ENCODE peak calls at places on chromosome 16, in seven cellular contexts. R, E, Q, T, W, J and C are unnamed samples.

GRCh38 chr16:19512297-19512696 is 9.6 kb downstream of the GDE1 start:
- DNase-seq in R (no peak), E (no peak), Q (no peak), T (no peak), W (no peak), J (no peak), C (no peak)

GRCh38 chr16:4625617-4626159 is 1.1 kb downstream of the MGRN1 start:
- DNase-seq in R (no peak), E (no peak), Q (peak), T (no peak), W (no peak), J (no peak), C (no peak)

GRCh38 chr16:68319185-68319908 is 8.5 kb downstream of the PRMT7 start:
- DNase-seq in R (no peak), E (peak), Q (no peak), T (no peak), W (no peak), J (no peak), C (no peak)

GRCh38 chr16:9016824-9017223 is 53.1 kb upstream of the USP7 start:
- DNase-seq in R (no peak), E (no peak), Q (no peak), T (no peak), W (no peak), J (no peak), C (no peak)

GRCh38 chr16:65618335-65618734 is 496.5 kb upstream of the CDH11 start:
- DNase-seq in R (no peak), E (no peak), Q (no peak), T (no peak), W (no peak), J (no peak), C (no peak)

GRCh38 chr16:65884018-65884417 is 482.5 kb upstream of the CDH5 start:
- DNase-seq in R (peak), E (peak), Q (no peak), T (no peak), W (no peak), J (no peak), C (no peak)

GRCh38 chr16:83125999-83126568 is 499.3 kb downstream of the CDH13 start:
- DNase-seq in R (no peak), E (no peak), Q (no peak), T (no peak), W (no peak), J (no peak), C (no peak)

GRCh38 chr16:50550035-50550434 is 1.8 kb downstream of the NKD1 start:
- DNase-seq in R (no peak), E (no peak), Q (no peak), T (no peak), W (no peak), J (no peak), C (no peak)

GRCh38 chr16:83068686-83069085 is 441.9 kb downstream of the CDH13 start:
- DNase-seq in R (peak), E (peak), Q (peak), T (no peak), W (no peak), J (no peak), C (no peak)

GRCh38 chr16:52729731-52730130 is 182.8 kb upstream of the TOX3 start:
- DNase-seq in R (no peak), E (no peak), Q (no peak), T (no peak), W (no peak), J (no peak), C (no peak)

GRCh38 chr16:31451681-31452351 is 7.5 kb upstream of the ARMC5 start:
- DNase-seq in R (peak), E (peak), Q (peak), T (no peak), W (peak), J (peak), C (no peak)

GRCh38 chr16:10181196-10182162 is 749 bp downstream of the GRIN2A start:
- DNase-seq in R (peak), E (peak), Q (peak), T (no peak), W (peak), J (peak), C (peak)

GRCh38 chr16:54939537-54940278 is 9.0 kb downstream of the IRX5 start:
- DNase-seq in R (no peak), E (no peak), Q (no peak), T (no peak), W (no peak), J (peak), C (no peak)

GRCh38 chr16:15849209-15849981 is 7.4 kb downstream of the MYH11 start:
- DNase-seq in R (no peak), E (no peak), Q (no peak), T (no peak), W (no peak), J (no peak), C (no peak)

GRCh38 chr16:72013888-72014538 is 5.5 kb downstream of the DHODH start:
- DNase-seq in R (peak), E (no peak), Q (no peak), T (no peak), W (peak), J (peak), C (no peak)

GRCh38 chr16:67842509-67843342 is 606 bp downstream of the THAP11 start:
- DNase-seq in R (peak), E (peak), Q (peak), T (no peak), W (peak), J (peak), C (peak)

GRCh38 chr16:20385844-20386832 is 18.4 kb downstream of the PDILT start:
- DNase-seq in R (peak), E (peak), Q (peak), T (peak), W (peak), J (peak), C (peak)

GRCh38 chr16:49342336-49343265 is 31.0 kb upstream of the C16orf78 start:
- DNase-seq in R (no peak), E (no peak), Q (no peak), T (no peak), W (no peak), J (no peak), C (no peak)

GRCh38 chr16:9378876-9379275 is 287.4 kb downstream of the HAPSTR1 start:
- DNase-seq in R (no peak), E (no peak), Q (no peak), T (no peak), W (no peak), J (no peak), C (no peak)

GRCh38 chr16:53433930-53434435 is 288 bp upstream of the RBL2 start:
- DNase-seq in R (peak), E (peak), Q (peak), T (peak), W (no peak), J (no peak), C (peak)

GRCh38 chr16:10839271-10839661 is 20.7 kb upstream of the TVP23A start:
- DNase-seq in R (no peak), E (no peak), Q (no peak), T (no peak), W (no peak), J (no peak), C (no peak)

GRCh38 chr16:7227193-7227825 is 105.3 kb upstream of the RBFOX1 start:
- DNase-seq in R (no peak), E (no peak), Q (no peak), T (no peak), W (no peak), J (peak), C (no peak)

GRCh38 chr16:72995151-72995881 is 52.6 kb downstream of the ZFHX3 start:
- DNase-seq in R (no peak), E (no peak), Q (no peak), T (no peak), W (no peak), J (peak), C (peak)

GRCh38 chr16:30092373-30093010 is 768 bp upstream of the TBX6 start:
- DNase-seq in R (peak), E (peak), Q (peak), T (peak), W (peak), J (peak), C (peak)

GRCh38 chr16:4748682-4749411 is 14.5 kb downstream of the DNAAF8 start:
- DNase-seq in R (no peak), E (no peak), Q (no peak), T (no peak), W (no peak), J (no peak), C (no peak)

GRCh38 chr16:14132696-14133048 is 61.6 kb downstream of the MRTFB start:
- DNase-seq in R (no peak), E (peak), Q (no peak), T (no peak), W (no peak), J (no peak), C (no peak)

GRCh38 chr16:14669776-14670175 is 24.3 kb downstream of the PLA2G10 start:
- DNase-seq in R (no peak), E (no peak), Q (no peak), T (no peak), W (no peak), J (no peak), C (no peak)

GRCh38 chr16:27776556-27776955 is 226.6 kb downstream of the KATNIP start:
- DNase-seq in R (no peak), E (no peak), Q (no peak), T (no peak), W (no peak), J (no peak), C (no peak)

GRCh38 chr16:68433316-68433715 is 15.0 kb downstream of the SMPD3 start:
- DNase-seq in R (no peak), E (no peak), Q (no peak), T (no peak), W (no peak), J (no peak), C (no peak)

GRCh38 chr16:75644240-75645012 is 3.0 kb downstream of the KARS1 start:
- DNase-seq in R (no peak), E (no peak), Q (no peak), T (no peak), W (no peak), J (no peak), C (no peak)

GRCh38 chr16:66578596-66579531 is at the start of gene CMTM2:
- DNase-seq in R (peak), E (no peak), Q (no peak), T (no peak), W (no peak), J (peak), C (no peak)

GRCh38 chr16:30186782-30187555 is 3.6 kb downstream of the CORO1A start:
- DNase-seq in R (peak), E (no peak), Q (peak), T (peak), W (peak), J (peak), C (peak)

GRCh38 chr16:57504491-57504890 is 18.2 kb upstream of the DOK4 start:
- DNase-seq in R (no peak), E (no peak), Q (no peak), T (no peak), W (no peak), J (no peak), C (no peak)

GRCh38 chr16:14181371-14182050 is 110.4 kb downstream of the MRTFB start:
- DNase-seq in R (peak), E (peak), Q (peak), T (no peak), W (no peak), J (no peak), C (no peak)

GRCh38 chr16:75080205-75081029 is 36.2 kb downstream of the LDHD start:
- DNase-seq in R (peak), E (peak), Q (peak), T (no peak), W (no peak), J (no peak), C (no peak)

GRCh38 chr16:11053916-11054460 is 109.6 kb downstream of the CLEC16A start:
- DNase-seq in R (no peak), E (no peak), Q (no peak), T (no peak), W (no peak), J (no peak), C (no peak)

GRCh38 chr16:23145608-23146007 is 3.6 kb downstream of the USP31 start:
- DNase-seq in R (peak), E (peak), Q (peak), T (no peak), W (no peak), J (no peak), C (no peak)

GRCh38 chr16:46801428-46802049 is 29.4 kb downstream of the C16orf87 start:
- DNase-seq in R (peak), E (peak), Q (peak), T (no peak), W (no peak), J (no peak), C (no peak)
- H3K4me3 ChIP-seq in R (no peak), E (no peak), Q (no peak), T (no peak), W (no peak), J (no peak), C (no peak)

GRCh38 chr16:84258266-84258665 is 18.5 kb upstream of the KCNG4 start:
- DNase-seq in R (no peak), E (no peak), Q (no peak), T (no peak), W (no peak), J (no peak), C (no peak)
- H3K4me3 ChIP-seq in R (no peak), E (no peak), Q (no peak), T (no peak), W (no peak), J (no peak), C (no peak)

GRCh38 chr16:675884-676564 is 553 bp downstream of the RHBDL1 start:
- DNase-seq in R (no peak), E (no peak), Q (no peak), T (no peak), W (no peak), J (no peak), C (no peak)

GRCh38 chr16:673399-673991 is 2.0 kb upstream of the RHBDL1 start:
- DNase-seq in R (no peak), E (no peak), Q (no peak), T (no peak), W (no peak), J (no peak), C (no peak)

GRCh38 chr16:676565-677297 is 1.3 kb downstream of the RHBDL1 start:
- DNase-seq in R (no peak), E (no peak), Q (no peak), T (no peak), W (no peak), J (no peak), C (no peak)

GRCh38 chr16:674214-674881 is 1.1 kb upstream of the RHBDL1 start:
- DNase-seq in R (no peak), E (no peak), Q (no peak), T (no peak), W (no peak), J (no peak), C (no peak)

DNA sequence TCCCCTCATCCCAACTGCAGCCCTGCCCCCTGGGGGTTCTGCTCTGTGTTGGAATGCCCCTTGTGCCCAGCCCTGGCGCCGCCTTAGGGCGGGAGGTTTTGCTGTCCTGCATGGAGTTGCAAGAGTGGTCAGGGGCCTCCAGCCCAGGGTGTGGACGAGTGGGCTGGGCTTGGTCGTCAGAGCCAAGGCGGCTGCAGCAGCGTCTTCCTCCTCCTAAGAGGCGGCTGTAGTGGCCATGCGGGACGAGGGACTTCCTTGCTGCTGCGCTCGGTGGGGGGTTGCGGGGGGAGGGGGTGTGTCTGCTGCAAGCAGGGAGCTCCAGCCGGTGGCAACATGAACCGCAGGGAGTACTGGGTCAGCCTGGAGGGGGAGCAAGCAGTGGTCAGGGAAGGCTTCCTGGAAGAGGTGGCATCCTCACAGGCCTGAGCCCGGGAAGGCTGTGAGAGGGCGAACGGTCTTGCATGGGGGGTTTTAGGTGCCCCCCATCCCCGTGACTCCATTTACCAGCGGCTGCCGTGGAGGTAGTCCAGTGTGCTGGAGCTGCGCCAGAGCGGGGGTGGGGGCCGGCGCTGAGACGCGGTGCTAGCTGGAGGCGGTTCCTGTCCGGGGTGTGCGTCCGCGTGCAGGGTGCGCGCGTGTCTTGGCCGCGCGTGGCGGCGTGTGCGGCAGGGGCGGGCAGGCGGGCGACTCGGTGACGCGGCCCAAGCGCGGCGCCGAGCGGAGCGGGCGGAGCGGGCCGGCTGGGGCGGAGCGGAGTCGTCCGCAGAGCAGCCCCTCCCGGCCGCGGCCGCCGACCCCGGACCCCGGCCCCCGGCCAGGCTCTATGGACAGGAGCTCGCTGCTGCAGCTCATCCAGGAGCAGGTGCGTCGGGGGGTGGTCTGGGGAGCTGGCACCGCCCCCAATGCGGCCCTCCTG is at the start of gene RHBDL1:
- DNase-seq in R (peak), E (peak), Q (peak), T (no peak), W (no peak), J (peak), C (no peak)
- H3K4me3 ChIP-seq in R (peak), E (peak), Q (peak), T (no peak), W (peak), J (no peak), C (no peak)

GRCh38 chr16:88713054-88713453 is 6.8 kb downstream of the CTU2 start:
- DNase-seq in R (no peak), E (no peak), Q (no peak), T (no peak), W (no peak), J (no peak), C (no peak)

GRCh38 chr16:88715312-88716190 is 9.2 kb downstream of the CTU2 start:
- DNase-seq in R (no peak), E (no peak), Q (no peak), T (no peak), W (no peak), J (no peak), C (no peak)

GRCh38 chr16:88716201-88716600 is 9.9 kb downstream of the CTU2 start:
- DNase-seq in R (no peak), E (no peak), Q (no peak), T (no peak), W (no peak), J (no peak), C (no peak)

GRCh38 chr16:88713568-88714419 is 7.5 kb downstream of the CTU2 start:
- DNase-seq in R (no peak), E (peak), Q (no peak), T (no peak), W (no peak), J (no peak), C (no peak)

GRCh38 chr16:88714420-88715302 is 8.4 kb downstream of the CTU2 start:
- DNase-seq in R (no peak), E (no peak), Q (no peak), T (no peak), W (no peak), J (no peak), C (no peak)
- H3K4me3 ChIP-seq in R (no peak), E (no peak), Q (no peak), T (no peak), W (no peak), J (no peak), C (no peak)

GRCh38 chr16:85910073-85910853 is 11.3 kb downstream of the IRF8 start:
- DNase-seq in R (no peak), E (no peak), Q (no peak), T (no peak), W (no peak), J (no peak), C (no peak)

GRCh38 chr16:85908889-85909584 is 10.1 kb downstream of the IRF8 start:
- DNase-seq in R (no peak), E (no peak), Q (no peak), T (no peak), W (no peak), J (no peak), C (no peak)

GRCh38 chr16:85911531-85911930 is 12.6 kb downstream of the IRF8 start:
- DNase-seq in R (no peak), E (no peak), Q (no peak), T (no peak), W (no peak), J (no peak), C (no peak)

GRCh38 chr16:85912271-85912974 is 13.5 kb downstream of the IRF8 start:
- DNase-seq in R (peak), E (peak), Q (peak), T (no peak), W (no peak), J (no peak), C (no peak)

DNA sequence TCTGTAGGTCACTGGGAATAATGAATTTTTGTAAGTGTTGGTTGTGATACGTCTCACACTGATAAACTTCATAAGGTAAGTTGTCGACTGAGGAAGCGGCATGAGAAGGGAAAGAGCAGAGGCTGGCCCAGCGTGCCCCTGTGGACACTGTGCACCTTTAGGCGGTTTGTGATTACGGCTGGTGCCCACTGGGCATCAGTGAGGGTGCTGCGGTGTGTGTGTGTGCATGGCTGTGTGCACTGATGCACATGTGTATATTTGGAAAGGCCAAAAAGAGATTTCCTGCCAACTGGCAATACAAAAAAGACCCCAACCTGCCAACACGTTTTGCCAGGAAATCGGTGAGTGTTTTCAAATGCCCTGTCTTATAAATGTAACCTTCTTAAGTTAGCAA is 11.9 kb downstream of the IRF8 start:
- DNase-seq in R (no peak), E (no peak), Q (no peak), T (no peak), W (no peak), J (no peak), C (no peak)
- H3K4me3 ChIP-seq in R (no peak), E (no peak), Q (no peak), T (no peak), W (no peak), J (no peak), C (no peak)

GRCh38 chr16:3589001-3589400 is 11.8 kb upstream of the NLRC3 start:
- DNase-seq in R (no peak), E (no peak), Q (no peak), T (no peak), W (no peak), J (no peak), C (no peak)

GRCh38 chr16:3590736-3591435 is 13.7 kb upstream of the NLRC3 start:
- DNase-seq in R (no peak), E (no peak), Q (no peak), T (no peak), W (no peak), J (no peak), C (no peak)

GRCh38 chr16:3587547-3588110 is 10.4 kb upstream of the NLRC3 start:
- DNase-seq in R (no peak), E (no peak), Q (no peak), T (no peak), W (no peak), J (no peak), C (no peak)

GRCh38 chr16:3589991-3590701 is 12.9 kb upstream of the NLRC3 start:
- DNase-seq in R (no peak), E (no peak), Q (no peak), T (no peak), W (no peak), J (no peak), C (no peak)

GRCh38 chr16:3589441-3589921 is 12.3 kb upstream of the NLRC3 start:
- DNase-seq in R (no peak), E (no peak), Q (no peak), T (no peak), W (no peak), J (no peak), C (no peak)
- H3K4me3 ChIP-seq in R (no peak), E (no peak), Q (no peak), T (no peak), W (no peak), J (no peak), C (no peak)